ENCODE peak calls at places on chromosomes 5 and 9, in six cellular contexts. One of them, this sample, is unnamed.

GRCh38 chr9:130446111-130446861 is 1.5 kb downstream of the ASS1 start:
- DNase-seq in T-helper 9 cell: no peak
- DNase-seq in anterior cingulate cortex: peak; percentile 25
- DNase-seq in naive thymus-derived CD8-positive, alpha-beta T cell: no peak
- DNase-seq in stimulated activated CD4-positive, alpha-beta T cell treated with anti-CD3 and anti-CD28 coated beads, Interleukin-12 subunit alpha, Interleukin-12 subunit beta, amount 100 ng/mL, for 48 hours: no peak
- DNase-seq in nephron progenitor cell: peak; percentile 46
- DNase-seq in this sample: no peak

GRCh38 chr5:114249838-114250237 is 112.0 kb upstream of the KCNN2 start:
- DNase-seq in anterior cingulate cortex: no peak
- DNase-seq in nephron progenitor cell: no peak
- DNase-seq in naive thymus-derived CD8-positive, alpha-beta T cell: no peak
- DNase-seq in T-helper 9 cell: no peak
- DNase-seq in stimulated activated CD4-positive, alpha-beta T cell treated with anti-CD3 and anti-CD28 coated beads, Interleukin-12 subunit alpha, Interleukin-12 subunit beta, amount 100 ng/mL, for 48 hours: no peak
- DNase-seq in this sample: no peak

GRCh38 chr5:6176294-6176693 is 202.1 kb downstream of the MED10 start:
- DNase-seq in T-helper 9 cell: no peak
- DNase-seq in nephron progenitor cell: no peak
- DNase-seq in naive thymus-derived CD8-positive, alpha-beta T cell: no peak
- DNase-seq in stimulated activated CD4-positive, alpha-beta T cell treated with anti-CD3 and anti-CD28 coated beads, Interleukin-12 subunit alpha, Interleukin-12 subunit beta, amount 100 ng/mL, for 48 hours: no peak
- DNase-seq in anterior cingulate cortex: no peak
- DNase-seq in this sample: no peak

GRCh38 chr5:54693936-54694510 is 176.5 kb downstream of the SNX18 start:
- DNase-seq in naive thymus-derived CD8-positive, alpha-beta T cell: no peak
- DNase-seq in stimulated activated CD4-positive, alpha-beta T cell treated with anti-CD3 and anti-CD28 coated beads, Interleukin-12 subunit alpha, Interleukin-12 subunit beta, amount 100 ng/mL, for 48 hours: no peak
- DNase-seq in anterior cingulate cortex: no peak
- DNase-seq in nephron progenitor cell: no peak
- DNase-seq in T-helper 9 cell: no peak
- DNase-seq in this sample: no peak

GRCh38 chr5:143014017-143014651 is 244.0 kb downstream of the ARHGAP26 start:
- DNase-seq in stimulated activated CD4-positive, alpha-beta T cell treated with anti-CD3 and anti-CD28 coated beads, Interleukin-12 subunit alpha, Interleukin-12 subunit beta, amount 100 ng/mL, for 48 hours: peak; percentile 12
- DNase-seq in nephron progenitor cell: peak; percentile 59
- DNase-seq in T-helper 9 cell: peak; percentile 6
- DNase-seq in naive thymus-derived CD8-positive, alpha-beta T cell: no peak
- DNase-seq in anterior cingulate cortex: no peak
- DNase-seq in this sample: no peak

GRCh38 chr5:72301557-72301956 is 18.5 kb downstream of the MRPS27 start:
- DNase-seq in naive thymus-derived CD8-positive, alpha-beta T cell: no peak
- DNase-seq in T-helper 9 cell: no peak
- DNase-seq in anterior cingulate cortex: no peak
- DNase-seq in nephron progenitor cell: no peak
- DNase-seq in stimulated activated CD4-positive, alpha-beta T cell treated with anti-CD3 and anti-CD28 coated beads, Interleukin-12 subunit alpha, Interleukin-12 subunit beta, amount 100 ng/mL, for 48 hours: no peak
- DNase-seq in this sample: no peak

GRCh38 chr5:79193643-79194042 is 42.3 kb upstream of the JMY start:
- DNase-seq in naive thymus-derived CD8-positive, alpha-beta T cell: no peak
- DNase-seq in stimulated activated CD4-positive, alpha-beta T cell treated with anti-CD3 and anti-CD28 coated beads, Interleukin-12 subunit alpha, Interleukin-12 subunit beta, amount 100 ng/mL, for 48 hours: no peak
- DNase-seq in nephron progenitor cell: no peak
- DNase-seq in T-helper 9 cell: no peak
- DNase-seq in anterior cingulate cortex: no peak
- DNase-seq in this sample: no peak

GRCh38 chr9:20551236-20551635 is 71.1 kb downstream of the MLLT3 start:
- DNase-seq in T-helper 9 cell: no peak
- DNase-seq in nephron progenitor cell: no peak
- DNase-seq in stimulated activated CD4-positive, alpha-beta T cell treated with anti-CD3 and anti-CD28 coated beads, Interleukin-12 subunit alpha, Interleukin-12 subunit beta, amount 100 ng/mL, for 48 hours: no peak
- DNase-seq in anterior cingulate cortex: no peak
- DNase-seq in naive thymus-derived CD8-positive, alpha-beta T cell: no peak
- DNase-seq in this sample: no peak

GRCh38 chr5:38613992-38614836 is 57.8 kb upstream of the LIFR start:
- DNase-seq in anterior cingulate cortex: no peak
- DNase-seq in T-helper 9 cell: no peak
- DNase-seq in nephron progenitor cell: no peak
- DNase-seq in stimulated activated CD4-positive, alpha-beta T cell treated with anti-CD3 and anti-CD28 coated beads, Interleukin-12 subunit alpha, Interleukin-12 subunit beta, amount 100 ng/mL, for 48 hours: no peak
- DNase-seq in naive thymus-derived CD8-positive, alpha-beta T cell: no peak
- DNase-seq in this sample: no peak

GRCh38 chr9:123065191-123065590 is 31.7 kb downstream of the GPR21 start:
- DNase-seq in T-helper 9 cell: no peak
- DNase-seq in anterior cingulate cortex: no peak
- DNase-seq in stimulated activated CD4-positive, alpha-beta T cell treated with anti-CD3 and anti-CD28 coated beads, Interleukin-12 subunit alpha, Interleukin-12 subunit beta, amount 100 ng/mL, for 48 hours: no peak
- DNase-seq in nephron progenitor cell: no peak
- DNase-seq in naive thymus-derived CD8-positive, alpha-beta T cell: no peak
- DNase-seq in this sample: no peak

GRCh38 chr5:89584339-89584956 is 701.5 kb upstream of the MEF2C start:
- DNase-seq in naive thymus-derived CD8-positive, alpha-beta T cell: no peak
- DNase-seq in stimulated activated CD4-positive, alpha-beta T cell treated with anti-CD3 and anti-CD28 coated beads, Interleukin-12 subunit alpha, Interleukin-12 subunit beta, amount 100 ng/mL, for 48 hours: no peak
- DNase-seq in T-helper 9 cell: no peak
- DNase-seq in nephron progenitor cell: no peak
- DNase-seq in anterior cingulate cortex: no peak
- DNase-seq in this sample: no peak

GRCh38 chr5:57937501-57937900 is 454.9 kb upstream of the ACTBL2 start:
- DNase-seq in stimulated activated CD4-positive, alpha-beta T cell treated with anti-CD3 and anti-CD28 coated beads, Interleukin-12 subunit alpha, Interleukin-12 subunit beta, amount 100 ng/mL, for 48 hours: no peak
- DNase-seq in T-helper 9 cell: no peak
- DNase-seq in anterior cingulate cortex: no peak
- DNase-seq in nephron progenitor cell: no peak
- DNase-seq in naive thymus-derived CD8-positive, alpha-beta T cell: no peak
- DNase-seq in this sample: no peak

GRCh38 chr5:1073239-1074102 is 38.4 kb downstream of the SLC12A7 start:
- DNase-seq in nephron progenitor cell: no peak
- DNase-seq in T-helper 9 cell: no peak
- DNase-seq in anterior cingulate cortex: no peak
- DNase-seq in naive thymus-derived CD8-positive, alpha-beta T cell: no peak
- DNase-seq in stimulated activated CD4-positive, alpha-beta T cell treated with anti-CD3 and anti-CD28 coated beads, Interleukin-12 subunit alpha, Interleukin-12 subunit beta, amount 100 ng/mL, for 48 hours: no peak
- DNase-seq in this sample: no peak

GRCh38 chr5:90056911-90057705 is 352.4 kb downstream of the CETN3 start:
- DNase-seq in T-helper 9 cell: no peak
- DNase-seq in anterior cingulate cortex: no peak
- DNase-seq in naive thymus-derived CD8-positive, alpha-beta T cell: no peak
- DNase-seq in stimulated activated CD4-positive, alpha-beta T cell treated with anti-CD3 and anti-CD28 coated beads, Interleukin-12 subunit alpha, Interleukin-12 subunit beta, amount 100 ng/mL, for 48 hours: no peak
- DNase-seq in nephron progenitor cell: no peak
- DNase-seq in this sample: no peak

GRCh38 chr5:111999286-111999685 is 242.3 kb upstream of the NREP start:
- DNase-seq in stimulated activated CD4-positive, alpha-beta T cell treated with anti-CD3 and anti-CD28 coated beads, Interleukin-12 subunit alpha, Interleukin-12 subunit beta, amount 100 ng/mL, for 48 hours: no peak
- DNase-seq in T-helper 9 cell: no peak
- DNase-seq in nephron progenitor cell: no peak
- DNase-seq in naive thymus-derived CD8-positive, alpha-beta T cell: no peak
- DNase-seq in anterior cingulate cortex: no peak
- DNase-seq in this sample: no peak

GRCh38 chr5:90168399-90168798 is 241.2 kb downstream of the CETN3 start:
- DNase-seq in naive thymus-derived CD8-positive, alpha-beta T cell: no peak
- DNase-seq in anterior cingulate cortex: no peak
- DNase-seq in stimulated activated CD4-positive, alpha-beta T cell treated with anti-CD3 and anti-CD28 coated beads, Interleukin-12 subunit alpha, Interleukin-12 subunit beta, amount 100 ng/mL, for 48 hours: no peak
- DNase-seq in T-helper 9 cell: no peak
- DNase-seq in nephron progenitor cell: no peak
- DNase-seq in this sample: no peak

GRCh38 chr5:87574106-87574505 is 161.4 kb upstream of the CCNH start:
- DNase-seq in T-helper 9 cell: no peak
- DNase-seq in naive thymus-derived CD8-positive, alpha-beta T cell: no peak
- DNase-seq in stimulated activated CD4-positive, alpha-beta T cell treated with anti-CD3 and anti-CD28 coated beads, Interleukin-12 subunit alpha, Interleukin-12 subunit beta, amount 100 ng/mL, for 48 hours: no peak
- DNase-seq in nephron progenitor cell: no peak
- DNase-seq in anterior cingulate cortex: no peak
- DNase-seq in this sample: no peak

GRCh38 chr9:33167949-33168535 is 906 bp upstream of the B4GALT1 start:
- DNase-seq in nephron progenitor cell: no peak
- DNase-seq in naive thymus-derived CD8-positive, alpha-beta T cell: no peak
- DNase-seq in T-helper 9 cell: no peak
- DNase-seq in stimulated activated CD4-positive, alpha-beta T cell treated with anti-CD3 and anti-CD28 coated beads, Interleukin-12 subunit alpha, Interleukin-12 subunit beta, amount 100 ng/mL, for 48 hours: no peak
- DNase-seq in anterior cingulate cortex: no peak
- DNase-seq in this sample: no peak

GRCh38 chr9:122320346-122320995 is 50.4 kb upstream of the PTGS1 start:
- DNase-seq in T-helper 9 cell: no peak
- DNase-seq in anterior cingulate cortex: no peak
- DNase-seq in naive thymus-derived CD8-positive, alpha-beta T cell: no peak
- DNase-seq in stimulated activated CD4-positive, alpha-beta T cell treated with anti-CD3 and anti-CD28 coated beads, Interleukin-12 subunit alpha, Interleukin-12 subunit beta, amount 100 ng/mL, for 48 hours: no peak
- DNase-seq in nephron progenitor cell: no peak
- DNase-seq in this sample: no peak

GRCh38 chr5:76765249-76765648 is 49.3 kb downstream of the F2R start:
- DNase-seq in stimulated activated CD4-positive, alpha-beta T cell treated with anti-CD3 and anti-CD28 coated beads, Interleukin-12 subunit alpha, Interleukin-12 subunit beta, amount 100 ng/mL, for 48 hours: no peak
- DNase-seq in T-helper 9 cell: no peak
- DNase-seq in naive thymus-derived CD8-positive, alpha-beta T cell: no peak
- DNase-seq in nephron progenitor cell: no peak
- DNase-seq in anterior cingulate cortex: no peak
- DNase-seq in this sample: no peak

GRCh38 chr9:132141364-132141947 is 20.4 kb upstream of the NTNG2 start:
- DNase-seq in stimulated activated CD4-positive, alpha-beta T cell treated with anti-CD3 and anti-CD28 coated beads, Interleukin-12 subunit alpha, Interleukin-12 subunit beta, amount 100 ng/mL, for 48 hours: no peak
- DNase-seq in anterior cingulate cortex: peak; percentile 47
- DNase-seq in T-helper 9 cell: no peak
- DNase-seq in naive thymus-derived CD8-positive, alpha-beta T cell: no peak
- DNase-seq in nephron progenitor cell: peak; percentile 28
- DNase-seq in this sample: no peak

GRCh38 chr5:74318985-74319563 is 321.5 kb downstream of the ENC1 start:
- DNase-seq in naive thymus-derived CD8-positive, alpha-beta T cell: no peak
- DNase-seq in nephron progenitor cell: no peak
- DNase-seq in stimulated activated CD4-positive, alpha-beta T cell treated with anti-CD3 and anti-CD28 coated beads, Interleukin-12 subunit alpha, Interleukin-12 subunit beta, amount 100 ng/mL, for 48 hours: peak; percentile 11
- DNase-seq in T-helper 9 cell: no peak
- DNase-seq in anterior cingulate cortex: no peak
- DNase-seq in this sample: no peak

GRCh38 chr9:105385372-105385985 is 62.4 kb upstream of the FSD1L start:
- DNase-seq in nephron progenitor cell: no peak
- DNase-seq in naive thymus-derived CD8-positive, alpha-beta T cell: no peak
- DNase-seq in anterior cingulate cortex: peak; percentile 14
- DNase-seq in T-helper 9 cell: no peak
- DNase-seq in stimulated activated CD4-positive, alpha-beta T cell treated with anti-CD3 and anti-CD28 coated beads, Interleukin-12 subunit alpha, Interleukin-12 subunit beta, amount 100 ng/mL, for 48 hours: no peak
- DNase-seq in this sample: peak; percentile 6

GRCh38 chr5:175709276-175709781 is 51.5 kb downstream of the HRH2 start:
- DNase-seq in T-helper 9 cell: no peak
- DNase-seq in nephron progenitor cell: no peak
- DNase-seq in anterior cingulate cortex: no peak
- DNase-seq in naive thymus-derived CD8-positive, alpha-beta T cell: no peak
- DNase-seq in stimulated activated CD4-positive, alpha-beta T cell treated with anti-CD3 and anti-CD28 coated beads, Interleukin-12 subunit alpha, Interleukin-12 subunit beta, amount 100 ng/mL, for 48 hours: no peak
- DNase-seq in this sample: no peak

GRCh38 chr9:121744002-121744686 is 92.7 kb downstream of the DAB2IP start:
- DNase-seq in anterior cingulate cortex: peak; percentile 44
- DNase-seq in stimulated activated CD4-positive, alpha-beta T cell treated with anti-CD3 and anti-CD28 coated beads, Interleukin-12 subunit alpha, Interleukin-12 subunit beta, amount 100 ng/mL, for 48 hours: no peak
- DNase-seq in naive thymus-derived CD8-positive, alpha-beta T cell: no peak
- DNase-seq in T-helper 9 cell: no peak
- DNase-seq in nephron progenitor cell: peak; percentile 51
- DNase-seq in this sample: peak; percentile 48

GRCh38 chr5:29077451-29077850 is 2039.1 kb upstream of the CDH9 start:
- DNase-seq in naive thymus-derived CD8-positive, alpha-beta T cell: no peak
- DNase-seq in nephron progenitor cell: no peak
- DNase-seq in T-helper 9 cell: no peak
- DNase-seq in stimulated activated CD4-positive, alpha-beta T cell treated with anti-CD3 and anti-CD28 coated beads, Interleukin-12 subunit alpha, Interleukin-12 subunit beta, amount 100 ng/mL, for 48 hours: no peak
- DNase-seq in anterior cingulate cortex: no peak
- DNase-seq in this sample: no peak

GRCh38 chr5:176529116-176529823 is 7.9 kb downstream of the RNF44 start:
- DNase-seq in T-helper 9 cell: no peak
- DNase-seq in stimulated activated CD4-positive, alpha-beta T cell treated with anti-CD3 and anti-CD28 coated beads, Interleukin-12 subunit alpha, Interleukin-12 subunit beta, amount 100 ng/mL, for 48 hours: no peak
- DNase-seq in nephron progenitor cell: no peak
- DNase-seq in naive thymus-derived CD8-positive, alpha-beta T cell: peak; percentile 62
- DNase-seq in anterior cingulate cortex: no peak
- DNase-seq in this sample: no peak